ENCODE peak calls at places on chromosomes 16 and 17, in ten cellular contexts. C is uterus, R is fibroblast of lung, M is thoracic aorta, U is body of pancreas, G is iPS DF 6.9, L is colonic mucosa, Q is A673, V is cardiac muscle cell, N is HCT116. T is an unnamed sample. For H3K9me3, the result is how much of the 10 kb centered on the place peaks cover.

GRCh38 chr16:53664724-53665345 is 38.8 kb downstream of the RPGRIP1L start:
- DNase-seq in C (no peak), N (no peak), V (peak), L (no peak), U (peak), R (peak), M (no peak), Q (no peak), G (no peak), T (no peak)

GRCh38 chr16:69276143-69277115 is 34.7 kb upstream of the VPS4A start:
- DNase-seq in L (no peak), Q (peak), V (no peak), U (peak), R (peak), M (peak), N (no peak), C (peak), G (no peak), T (peak)

GRCh38 chr17:14732211-14732610 is 431.3 kb downstream of the HS3ST3B1 start:
- DNase-seq in C (no peak), R (no peak), M (no peak), V (no peak), U (no peak), Q (no peak), N (no peak), L (no peak), G (no peak), T (no peak)

GRCh38 chr17:66444001-66444400 is 141.6 kb downstream of the PRKCA start:
- DNase-seq in V (no peak), N (no peak), C (no peak), Q (no peak), G (no peak), M (no peak), U (no peak), L (no peak), R (no peak), T (no peak)

GRCh38 chr17:8003594-8004181 is 1.3 kb downstream of the GUCY2D start:
- DNase-seq in U (no peak), R (no peak), M (no peak), G (no peak), N (no peak), V (no peak), C (no peak), Q (no peak), L (no peak), T (no peak)

GRCh38 chr16:68782198-68783174 is 45.4 kb downstream of the CDH1 start:
- DNase-seq in L (no peak), R (no peak), Q (no peak), M (no peak), N (no peak), C (no peak), U (no peak), V (no peak), G (no peak), T (no peak)

GRCh38 chr16:3536271-3536671 is 35.5 kb downstream of the CLUAP1 start:
- DNase-seq in V (no peak), Q (no peak), L (no peak), C (no peak), U (no peak), M (no peak), N (no peak), G (no peak), R (peak), T (no peak)

GRCh38 chr17:79545251-79546005 is 65.4 kb downstream of the RBFOX3 start:
- DNase-seq in V (no peak), G (no peak), Q (no peak), U (no peak), N (no peak), C (no peak), L (no peak), M (no peak), R (no peak), T (no peak)

GRCh38 chr16:63201851-63202250 is 1165.6 kb upstream of the CDH8 start:
- DNase-seq in G (no peak), M (no peak), R (no peak), V (no peak), L (no peak), N (no peak), Q (no peak), C (no peak), U (no peak), T (no peak)

GRCh38 chr17:68433911-68434503 is 23.3 kb downstream of the WIPI1 start:
- DNase-seq in G (no peak), Q (no peak), N (no peak), V (no peak), U (no peak), R (no peak), M (no peak), L (no peak), C (no peak), T (no peak)

GRCh38 chr16:58042001-58042885 is 16.7 kb downstream of the MMP15 start:
- DNase-seq in Q (no peak), M (no peak), V (no peak), U (no peak), N (no peak), G (no peak), R (no peak), L (no peak), C (no peak), T (no peak)

GRCh38 chr16:525520-526180 is 1.9 kb upstream of the CAPN15 start:
- DNase-seq in Q (peak), C (no peak), N (peak), R (peak), V (no peak), U (peak), L (no peak), M (no peak), G (no peak), T (no peak)

GRCh38 chr16:66294507-66294906 is 72.0 kb upstream of the CDH5 start:
- DNase-seq in N (no peak), Q (no peak), U (no peak), G (no peak), C (no peak), R (no peak), L (no peak), M (no peak), V (no peak), T (no peak)

DNA sequence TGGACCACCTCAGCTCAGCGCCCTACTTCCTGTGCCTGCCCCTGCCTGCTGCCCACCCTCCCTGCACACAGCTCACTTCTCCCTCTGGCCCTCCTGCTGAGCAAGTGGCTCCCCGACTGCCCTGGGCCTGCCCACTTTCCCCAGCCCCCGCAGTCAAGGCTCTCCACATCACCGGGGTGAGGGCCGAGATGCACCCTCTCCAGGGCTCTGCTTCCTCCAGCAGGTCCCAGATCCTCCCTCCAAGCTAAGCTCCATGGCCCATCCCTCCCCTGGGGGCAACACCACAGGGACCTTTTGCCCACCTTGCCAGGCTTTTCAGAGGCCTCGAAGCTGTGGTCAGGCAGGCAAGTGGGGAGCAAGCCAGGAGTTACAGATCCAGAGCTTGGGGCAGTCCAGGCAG is 820.2 kb downstream of the KCNJ18 start:
- DNase-seq in M (no peak), Q (no peak), R (no peak), C (no peak), G (no peak), V (no peak), N (no peak), U (no peak), L (no peak), T (no peak)
- H3K9me3 ChIP-seq in M (under half), Q (under half), R (under half), C (under half), G (under half), V (under half), N (under half), U (under half), L (under half), T (under half)

DNA sequence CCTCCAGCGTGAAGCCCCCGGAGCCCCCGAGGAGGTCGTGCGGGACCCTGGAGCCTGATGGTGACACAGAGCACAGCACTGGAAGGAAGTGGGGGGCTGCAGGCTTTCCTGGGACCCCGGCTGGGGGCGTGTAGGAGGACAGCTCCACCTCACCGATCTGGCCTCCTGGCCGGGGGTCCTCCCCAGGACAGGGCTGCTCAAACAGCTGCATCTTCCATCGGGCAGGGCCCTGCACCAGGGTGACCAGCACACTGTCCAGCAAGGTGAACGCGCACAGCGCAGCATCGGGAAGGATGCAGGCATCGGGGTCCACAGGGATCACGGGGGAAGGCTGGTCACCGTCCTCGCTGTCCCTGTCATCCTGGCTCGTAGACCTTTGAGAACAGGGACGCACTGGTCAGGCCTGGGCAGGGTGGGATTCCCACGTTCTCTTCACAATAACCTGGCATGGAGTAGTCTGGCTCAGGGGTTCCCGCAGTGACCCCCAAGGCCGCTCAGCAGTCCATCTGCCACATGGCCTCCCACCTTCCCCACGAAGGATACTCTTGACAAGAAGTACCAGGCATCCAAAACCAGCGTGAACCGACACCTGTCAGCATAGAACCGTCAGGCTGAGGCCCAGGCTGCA is 1.2 kb downstream of the FAAP100 start:
- DNase-seq in N (no peak), L (no peak), G (no peak), C (no peak), M (no peak), U (no peak), V (no peak), Q (no peak), R (no peak), T (no peak)
- H3K4me3 ChIP-seq in N (peak), L (peak), G (peak), C (peak), M (peak), U (no peak), V (peak), Q (peak), R (peak), T (peak)

DNA sequence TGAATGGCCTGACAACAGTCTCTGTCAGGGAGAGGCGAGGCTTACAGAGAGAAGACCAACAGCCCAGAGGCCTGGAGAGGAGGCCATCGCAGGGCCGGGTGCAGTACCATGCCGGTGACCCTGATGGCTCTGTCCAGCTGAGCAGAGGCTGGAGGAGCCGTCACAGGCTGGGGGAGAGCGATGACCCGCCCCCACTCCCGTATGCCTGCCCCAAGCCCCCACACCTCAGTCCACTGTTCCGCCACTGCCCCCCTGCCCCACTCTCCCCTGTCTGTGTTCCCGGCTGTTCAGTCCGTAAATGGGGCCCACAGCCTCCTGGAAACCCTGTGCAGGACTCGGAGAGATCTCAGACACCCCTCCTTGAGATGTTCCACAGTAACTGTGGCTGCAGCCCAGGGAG is 12.8 kb upstream of the FAM83G start:
- DNase-seq in M (no peak), R (no peak), Q (no peak), C (no peak), V (no peak), U (no peak), N (no peak), L (no peak), G (no peak), T (no peak)
- H3K27ac ChIP-seq in M (no peak), R (no peak), Q (no peak), C (no peak), V (no peak), U (no peak), N (no peak), L (no peak), G (no peak), T (no peak)

DNA sequence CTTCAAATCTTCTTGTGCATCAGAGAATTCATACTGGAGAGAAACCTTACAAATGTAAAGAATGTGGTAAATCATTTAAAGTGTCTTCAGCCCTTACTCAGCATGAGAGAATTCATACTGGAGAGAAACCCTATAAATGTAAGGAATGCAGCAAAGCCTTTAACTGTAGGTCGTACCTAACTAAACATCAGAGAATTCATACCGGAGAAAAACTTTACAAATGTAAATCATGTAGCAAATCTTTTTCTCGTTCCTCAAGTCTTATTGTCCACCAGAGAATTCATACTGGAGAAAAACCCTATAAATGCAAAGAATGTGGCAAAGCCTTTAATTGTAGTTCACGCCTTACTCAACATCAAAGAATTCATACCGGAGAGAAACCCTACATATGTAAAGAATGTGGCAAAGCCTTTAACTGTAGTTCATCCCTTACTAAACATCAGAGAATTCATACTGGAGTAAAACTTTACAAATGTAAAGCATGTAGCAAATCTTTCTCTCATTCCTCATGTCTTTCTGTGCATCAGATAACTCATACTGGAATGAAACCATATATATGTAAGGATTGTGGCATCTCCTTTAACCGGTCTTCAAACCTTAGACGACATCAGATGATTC is 118.5 kb upstream of the ZNF267 start:
- DNase-seq in L (no peak), M (no peak), N (no peak), G (no peak), V (no peak), Q (no peak), U (no peak), C (no peak), R (no peak), T (no peak)
- H3K9me3 ChIP-seq in L (under half), M (half or more), N (half or more), G (under half), V (under half), Q (half or more), U (under half), C (half or more), R (under half), T (half or more)

GRCh38 chr17:3505008-3505407 is 29.2 kb downstream of the ASPA start:
- DNase-seq in U (no peak), L (no peak), V (no peak), G (no peak), N (no peak), M (no peak), R (no peak), C (no peak), Q (no peak), T (no peak)

GRCh38 chr17:3497101-3497500 is 21.3 kb downstream of the ASPA start:
- DNase-seq in M (no peak), R (no peak), C (no peak), L (no peak), Q (no peak), U (no peak), N (no peak), V (no peak), G (no peak), T (no peak)

GRCh38 chr17:3506054-3506453 is 30.3 kb downstream of the ASPA start:
- DNase-seq in M (no peak), C (no peak), N (no peak), L (no peak), U (no peak), Q (no peak), R (no peak), G (no peak), V (no peak), T (no peak)

DNA sequence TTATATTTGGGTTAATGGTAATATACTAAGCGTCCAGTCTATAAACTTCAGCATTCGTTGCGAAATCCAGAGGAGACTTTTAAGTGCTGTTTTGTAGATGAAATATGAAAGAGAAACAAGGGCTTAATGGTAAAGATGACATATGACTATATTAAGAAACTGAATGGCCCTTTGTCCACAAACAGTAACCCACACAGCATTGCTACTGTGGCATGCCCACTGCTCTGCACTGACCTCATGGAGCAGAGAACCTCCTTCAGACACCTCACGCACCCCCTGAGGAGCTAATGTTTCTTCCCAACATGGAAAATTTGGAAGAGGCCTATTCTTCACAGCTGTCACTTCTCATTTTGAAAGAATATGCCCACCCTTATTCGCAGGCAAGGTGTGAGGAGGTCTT is 26.7 kb downstream of the ASPA start:
- DNase-seq in G (no peak), L (no peak), M (no peak), U (no peak), V (no peak), Q (no peak), C (no peak), N (no peak), R (peak), T (no peak)
- H3K4me3 ChIP-seq in G (no peak), L (no peak), M (no peak), U (no peak), V (no peak), Q (no peak), C (no peak), N (no peak), R (no peak), T (no peak)

GRCh38 chr17:17400566-17401184 is 76.1 kb upstream of the MED9 start:
- DNase-seq in R (no peak), V (no peak), G (no peak), U (no peak), C (no peak), L (no peak), Q (no peak), N (no peak), M (no peak), T (no peak)
- H3K27ac ChIP-seq in R (no peak), V (no peak), G (no peak), U (no peak), C (no peak), L (no peak), Q (no peak), N (no peak), M (no peak), T (no peak)

DNA sequence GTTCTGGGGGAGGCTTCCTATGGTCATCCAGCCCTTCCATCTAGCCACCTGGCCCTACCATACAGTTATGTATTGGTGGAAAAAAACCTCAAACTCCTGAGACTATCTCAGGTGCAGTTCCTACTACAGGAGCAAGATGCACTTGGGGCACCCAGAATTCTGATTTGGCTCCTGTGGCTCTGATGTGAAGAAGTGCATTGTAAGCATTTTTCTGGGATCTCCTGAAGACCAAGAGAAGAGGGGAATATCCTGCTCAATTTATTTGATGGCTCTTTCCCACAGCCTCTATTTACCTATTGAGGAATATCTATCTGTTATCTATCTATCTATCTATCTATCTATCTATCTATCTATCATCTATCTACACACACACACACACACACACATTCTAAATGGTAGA is 1981.5 kb downstream of the TP53TG3F start:
- DNase-seq in M (no peak), Q (no peak), U (no peak), G (no peak), V (no peak), R (no peak), L (no peak), N (no peak), C (no peak), T (no peak)
- H3K9me3 ChIP-seq in M (under half), Q (half or more), U (under half), G (under half), V (under half), R (under half), L (under half), N (under half), C (under half), T (under half)

GRCh38 chr17:54900457-54901229 is at the start of gene TOM1L1:
- DNase-seq in Q (peak), G (no peak), N (peak), C (peak), M (peak), L (peak), V (peak), R (peak), U (peak), T (peak)

GRCh38 chr17:54901230-54901847 is 687 bp downstream of the TOM1L1 start:
- DNase-seq in U (peak), C (no peak), Q (peak), N (peak), L (peak), G (no peak), R (peak), V (no peak), M (no peak), T (no peak)

GRCh38 chr17:54899201-54899600 is 1.5 kb upstream of the TOM1L1 start:
- DNase-seq in Q (no peak), C (no peak), R (no peak), N (no peak), L (no peak), U (no peak), M (no peak), G (no peak), V (no peak), T (no peak)

GRCh38 chr17:54898576-54898975 is 2.1 kb upstream of the TOM1L1 start:
- DNase-seq in U (no peak), N (no peak), V (no peak), L (no peak), C (no peak), G (no peak), M (no peak), Q (no peak), R (no peak), T (no peak)

GRCh38 chr17:54899721-54900456 is 763 bp upstream of the TOM1L1 start:
- DNase-seq in Q (peak), R (no peak), V (peak), U (peak), N (no peak), G (no peak), C (no peak), L (peak), M (no peak), T (no peak)
- H3K4me3 ChIP-seq in Q (peak), R (peak), V (peak), U (peak), N (peak), G (peak), C (peak), L (peak), M (peak), T (peak)

T was measured in heart right ventricle.